ENCODE peak calls at places on chromosomes 3 and 15, in five cellular contexts. One of them, this sample, is unnamed.

GRCh38 chr3:195154793-195155535 is 116.0 kb downstream of the XXYLT1 start:
- DNase-seq in GM12865: peak
- DNase-seq in heart left ventricle: peak
- DNase-seq in kidney: peak
- DNase-seq in NCI-H1694 treated with DMSO at 0.1 percent for 48 hours: peak
- DNase-seq in this sample: peak

GRCh38 chr3:18423401-18424212 is 1.5 kb downstream of the SATB1 start:
- DNase-seq in GM12865: peak
- DNase-seq in heart left ventricle: peak
- DNase-seq in kidney: peak
- DNase-seq in NCI-H1694 treated with DMSO at 0.1 percent for 48 hours: no peak
- DNase-seq in this sample: peak

GRCh38 chr3:115301364-115301860 is 154.3 kb upstream of the ZBTB20 start:
- DNase-seq in GM12865: no peak
- DNase-seq in heart left ventricle: no peak
- DNase-seq in kidney: no peak
- DNase-seq in NCI-H1694 treated with DMSO at 0.1 percent for 48 hours: no peak
- DNase-seq in this sample: no peak

GRCh38 chr3:177195242-177195940 is 1.9 kb downstream of the TBL1XR1 start:
- DNase-seq in GM12865: peak
- DNase-seq in heart left ventricle: peak
- DNase-seq in kidney: no peak
- DNase-seq in NCI-H1694 treated with DMSO at 0.1 percent for 48 hours: peak
- DNase-seq in this sample: no peak

GRCh38 chr3:156035158-156035557 is 85.2 kb upstream of the KCNAB1 start:
- DNase-seq in GM12865: no peak
- DNase-seq in heart left ventricle: no peak
- DNase-seq in kidney: no peak
- DNase-seq in NCI-H1694 treated with DMSO at 0.1 percent for 48 hours: no peak
- DNase-seq in this sample: no peak

GRCh38 chr3:18469775-18470174 is 44.6 kb upstream of the SATB1 start:
- DNase-seq in GM12865: no peak
- DNase-seq in heart left ventricle: no peak
- DNase-seq in kidney: no peak
- DNase-seq in NCI-H1694 treated with DMSO at 0.1 percent for 48 hours: no peak
- DNase-seq in this sample: no peak

GRCh38 chr3:172840913-172841312 is 90.4 kb downstream of the ECT2 start:
- DNase-seq in GM12865: no peak
- DNase-seq in heart left ventricle: no peak
- DNase-seq in kidney: no peak
- DNase-seq in NCI-H1694 treated with DMSO at 0.1 percent for 48 hours: no peak
- DNase-seq in this sample: no peak

GRCh38 chr3:185129051-185129450 is 23.8 kb downstream of the C3orf70 start:
- DNase-seq in GM12865: no peak
- DNase-seq in heart left ventricle: no peak
- DNase-seq in kidney: no peak
- DNase-seq in NCI-H1694 treated with DMSO at 0.1 percent for 48 hours: no peak
- DNase-seq in this sample: no peak

GRCh38 chr3:194325424-194326165 is 25.5 kb downstream of the CPN2 start:
- DNase-seq in GM12865: no peak
- DNase-seq in heart left ventricle: no peak
- DNase-seq in kidney: no peak
- DNase-seq in NCI-H1694 treated with DMSO at 0.1 percent for 48 hours: no peak
- DNase-seq in this sample: no peak

GRCh38 chr15:98801234-98801561 is 152.9 kb downstream of the IGF1R start:
- DNase-seq in GM12865: no peak
- DNase-seq in heart left ventricle: no peak
- DNase-seq in kidney: no peak
- DNase-seq in NCI-H1694 treated with DMSO at 0.1 percent for 48 hours: no peak
- DNase-seq in this sample: no peak

GRCh38 chr3:150357923-150358322 is 50.2 kb upstream of the TSC22D2 start:
- DNase-seq in GM12865: no peak
- DNase-seq in heart left ventricle: no peak
- DNase-seq in kidney: no peak
- DNase-seq in NCI-H1694 treated with DMSO at 0.1 percent for 48 hours: no peak
- DNase-seq in this sample: no peak

GRCh38 chr3:25120666-25121065 is 307.4 kb upstream of the RARB start:
- DNase-seq in GM12865: no peak
- DNase-seq in heart left ventricle: no peak
- DNase-seq in kidney: no peak
- DNase-seq in NCI-H1694 treated with DMSO at 0.1 percent for 48 hours: no peak
- DNase-seq in this sample: no peak

GRCh38 chr3:45437388-45437787 is 49.0 kb downstream of the LARS2 start:
- DNase-seq in GM12865: no peak
- DNase-seq in heart left ventricle: no peak
- DNase-seq in kidney: no peak
- DNase-seq in NCI-H1694 treated with DMSO at 0.1 percent for 48 hours: no peak
- DNase-seq in this sample: no peak

GRCh38 chr15:71109890-71110289 is 5.4 kb upstream of the THSD4 start:
- DNase-seq in GM12865: no peak
- DNase-seq in heart left ventricle: no peak
- DNase-seq in kidney: no peak
- DNase-seq in NCI-H1694 treated with DMSO at 0.1 percent for 48 hours: no peak
- DNase-seq in this sample: no peak

GRCh38 chr3:10935846-10936631 is 56.5 kb upstream of the SLC6A1 start:
- DNase-seq in GM12865: no peak
- DNase-seq in heart left ventricle: no peak
- DNase-seq in kidney: peak
- DNase-seq in NCI-H1694 treated with DMSO at 0.1 percent for 48 hours: no peak
- DNase-seq in this sample: no peak

GRCh38 chr3:117892431-117892841 is 1142.2 kb downstream of the IGSF11 start:
- DNase-seq in GM12865: no peak
- DNase-seq in heart left ventricle: no peak
- DNase-seq in kidney: no peak
- DNase-seq in NCI-H1694 treated with DMSO at 0.1 percent for 48 hours: no peak
- DNase-seq in this sample: no peak

GRCh38 chr3:149373235-149374125 is 4.0 kb downstream of the TM4SF1 start:
- DNase-seq in GM12865: no peak
- DNase-seq in heart left ventricle: no peak
- DNase-seq in kidney: no peak
- DNase-seq in NCI-H1694 treated with DMSO at 0.1 percent for 48 hours: no peak
- DNase-seq in this sample: no peak

GRCh38 chr15:77863491-77864105 is 213.9 kb downstream of the TBC1D2B start:
- DNase-seq in GM12865: no peak
- DNase-seq in heart left ventricle: no peak
- DNase-seq in kidney: peak
- DNase-seq in NCI-H1694 treated with DMSO at 0.1 percent for 48 hours: no peak
- DNase-seq in this sample: no peak

GRCh38 chr15:20310603-20311002 is 231.0 kb downstream of the GOLGA6L6 start:
- DNase-seq in GM12865: no peak
- DNase-seq in heart left ventricle: no peak
- DNase-seq in kidney: no peak
- DNase-seq in NCI-H1694 treated with DMSO at 0.1 percent for 48 hours: no peak
- DNase-seq in this sample: no peak

GRCh38 chr3:148439254-148439822 is 258.4 kb upstream of the AGTR1 start:
- DNase-seq in GM12865: peak
- DNase-seq in heart left ventricle: no peak
- DNase-seq in kidney: no peak
- DNase-seq in NCI-H1694 treated with DMSO at 0.1 percent for 48 hours: no peak
- DNase-seq in this sample: no peak

GRCh38 chr3:53518495-53518981 is 24.1 kb downstream of the CACNA1D start:
- DNase-seq in GM12865: no peak
- DNase-seq in heart left ventricle: no peak
- DNase-seq in kidney: no peak
- DNase-seq in NCI-H1694 treated with DMSO at 0.1 percent for 48 hours: no peak
- DNase-seq in this sample: no peak

GRCh38 chr3:81003008-81003407 is 758.4 kb downstream of the GBE1 start:
- DNase-seq in GM12865: no peak
- DNase-seq in heart left ventricle: no peak
- DNase-seq in kidney: no peak
- DNase-seq in NCI-H1694 treated with DMSO at 0.1 percent for 48 hours: no peak
- DNase-seq in this sample: no peak